ENCODE peak calls at places on chromosomes 16 and 17, in seven cellular contexts. One of them, this sample, is unnamed.

GRCh38 chr16:73605309-73605708 is 557.4 kb upstream of the ZFHX3 start:
- DNase-seq in Peyer's patch: no peak
- DNase-seq in dorsolateral prefrontal cortex: no peak
- DNase-seq in AG09319: no peak
- DNase-seq in lower lobe of right lung: no peak
- DNase-seq in Calu3: no peak
- DNase-seq in GM20000: no peak
- DNase-seq in this sample: no peak

GRCh38 chr17:51430581-51430980 is 170.2 kb downstream of the UTP18 start:
- DNase-seq in Calu3: no peak
- DNase-seq in Peyer's patch: no peak
- DNase-seq in dorsolateral prefrontal cortex: no peak
- DNase-seq in AG09319: no peak
- DNase-seq in lower lobe of right lung: no peak
- DNase-seq in GM20000: no peak
- DNase-seq in this sample: no peak

GRCh38 chr17:74544991-74545441 is 899 bp downstream of the CD300C start:
- DNase-seq in AG09319: no peak
- DNase-seq in Calu3: no peak
- DNase-seq in lower lobe of right lung: peak; percentile 30
- DNase-seq in GM20000: no peak
- DNase-seq in Peyer's patch: peak; percentile 27
- DNase-seq in dorsolateral prefrontal cortex: no peak
- DNase-seq in this sample: peak; percentile 62

GRCh38 chr17:19384723-19385391 is 2.1 kb downstream of the MFAP4 start:
- DNase-seq in lower lobe of right lung: peak; percentile 74
- DNase-seq in Calu3: no peak
- DNase-seq in GM20000: no peak
- DNase-seq in Peyer's patch: no peak
- DNase-seq in dorsolateral prefrontal cortex: peak; percentile 89
- DNase-seq in AG09319: peak; percentile 90
- DNase-seq in this sample: peak; percentile 79

GRCh38 chr17:63178530-63178929 is 212.5 kb downstream of the TANC2 start:
- DNase-seq in lower lobe of right lung: no peak
- DNase-seq in dorsolateral prefrontal cortex: no peak
- DNase-seq in GM20000: no peak
- DNase-seq in AG09319: peak; percentile 30
- DNase-seq in Peyer's patch: no peak
- DNase-seq in Calu3: no peak
- DNase-seq in this sample: no peak

GRCh38 chr17:20098314-20098713 is 89.2 kb downstream of the SPECC1 start:
- DNase-seq in Peyer's patch: no peak
- DNase-seq in Calu3: no peak
- DNase-seq in lower lobe of right lung: no peak
- DNase-seq in AG09319: no peak
- DNase-seq in GM20000: no peak
- DNase-seq in dorsolateral prefrontal cortex: no peak
- DNase-seq in this sample: no peak

GRCh38 chr17:48283390-48283789 is 146.6 kb downstream of the SKAP1 start:
- DNase-seq in AG09319: no peak
- DNase-seq in Calu3: no peak
- DNase-seq in GM20000: no peak
- DNase-seq in Peyer's patch: no peak
- DNase-seq in lower lobe of right lung: no peak
- DNase-seq in dorsolateral prefrontal cortex: no peak
- DNase-seq in this sample: no peak

GRCh38 chr17:39944393-39944711 is 16.8 kb downstream of the LRRC3C start:
- DNase-seq in Calu3: peak; percentile 76
- DNase-seq in AG09319: no peak
- DNase-seq in lower lobe of right lung: no peak
- DNase-seq in Peyer's patch: no peak
- DNase-seq in dorsolateral prefrontal cortex: no peak
- DNase-seq in GM20000: no peak
- DNase-seq in this sample: no peak

GRCh38 chr16:20904507-20905079 is 4.0 kb downstream of the LYRM1 start:
- DNase-seq in dorsolateral prefrontal cortex: no peak
- DNase-seq in GM20000: peak; percentile 55
- DNase-seq in Peyer's patch: no peak
- DNase-seq in lower lobe of right lung: no peak
- DNase-seq in Calu3: peak; percentile 49
- DNase-seq in AG09319: no peak
- DNase-seq in this sample: no peak

GRCh38 chr16:57886427-57886826 is 84.1 kb upstream of the KIFC3 start:
- DNase-seq in GM20000: no peak
- DNase-seq in Calu3: no peak
- DNase-seq in AG09319: no peak
- DNase-seq in lower lobe of right lung: no peak
- DNase-seq in dorsolateral prefrontal cortex: no peak
- DNase-seq in Peyer's patch: no peak
- DNase-seq in this sample: no peak

GRCh38 chr16:77945126-77945525 is 77.2 kb upstream of the CLEC3A start:
- DNase-seq in Calu3: no peak
- DNase-seq in AG09319: no peak
- DNase-seq in lower lobe of right lung: no peak
- DNase-seq in GM20000: no peak
- DNase-seq in Peyer's patch: no peak
- DNase-seq in dorsolateral prefrontal cortex: no peak
- DNase-seq in this sample: no peak

GRCh38 chr16:8346291-8346690 is 244.0 kb downstream of the TMEM114 start:
- DNase-seq in AG09319: no peak
- DNase-seq in dorsolateral prefrontal cortex: no peak
- DNase-seq in Peyer's patch: no peak
- DNase-seq in GM20000: no peak
- DNase-seq in Calu3: no peak
- DNase-seq in lower lobe of right lung: no peak
- DNase-seq in this sample: no peak

DNA sequence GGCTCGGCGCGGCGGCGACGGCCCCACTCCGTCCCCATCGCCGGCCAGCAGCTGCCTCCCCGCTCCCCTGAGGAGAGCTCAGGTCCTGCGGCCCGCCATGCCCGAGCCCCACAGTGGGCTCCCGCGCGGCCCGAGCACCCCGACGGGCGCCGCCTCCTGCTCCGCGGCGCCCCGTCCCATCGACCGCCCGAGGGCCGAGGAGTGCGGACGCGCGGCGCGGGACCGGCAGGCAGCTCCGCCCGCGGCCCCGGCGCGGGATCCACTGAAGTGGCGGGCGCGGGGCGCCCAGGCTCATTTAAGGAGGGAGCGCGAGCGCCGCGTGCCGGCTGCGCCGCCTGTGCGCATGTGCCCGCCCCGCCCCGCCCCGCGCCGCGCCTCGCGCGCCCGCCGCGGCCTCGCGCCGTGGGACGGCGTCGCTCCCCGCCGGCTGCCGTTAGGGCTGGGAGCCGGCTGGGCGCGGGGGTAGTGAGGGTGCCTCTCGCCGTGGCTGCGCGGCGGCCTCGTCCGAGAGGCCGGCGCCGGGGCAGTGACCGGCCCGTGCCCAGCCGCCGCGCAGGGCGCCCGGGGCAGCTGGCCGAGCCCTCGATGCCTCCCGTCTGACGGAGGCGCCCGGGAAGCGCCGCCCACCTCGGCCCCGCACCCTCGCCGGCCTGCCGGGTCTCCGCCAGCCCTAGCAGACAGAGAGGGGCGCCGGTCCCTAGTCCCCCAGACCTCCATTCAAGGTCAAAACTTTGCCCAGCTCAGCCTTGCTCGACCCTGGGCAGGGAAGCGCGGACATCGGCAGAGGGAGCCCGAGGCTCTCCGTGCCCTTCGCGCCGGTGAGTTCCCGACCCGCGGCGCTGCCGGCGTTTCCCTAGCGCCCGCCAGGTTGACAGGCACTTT is at the start of gene NETO2:
- DNase-seq in AG09319: no peak
- DNase-seq in Calu3: peak; percentile 76
- DNase-seq in dorsolateral prefrontal cortex: peak; percentile 41
- DNase-seq in Peyer's patch: peak; percentile 73
- DNase-seq in GM20000: peak; percentile 92
- DNase-seq in lower lobe of right lung: peak; percentile 67
- DNase-seq in this sample: peak; percentile 80
- TF ChIP-seq CTCF in AG09319: peak; percentile 60
- TF ChIP-seq CTCF in Calu3: peak; percentile 60
- TF ChIP-seq CTCF in dorsolateral prefrontal cortex: peak; percentile 60
- TF ChIP-seq CTCF in Peyer's patch: peak; percentile 40
- TF ChIP-seq CTCF in GM20000: peak; percentile 69
- TF ChIP-seq CTCF in lower lobe of right lung: peak; percentile 55
- TF ChIP-seq CTCF in this sample: peak; percentile 47

GRCh38 chr16:6728381-6728780 is 604.3 kb upstream of the RBFOX1 start:
- DNase-seq in dorsolateral prefrontal cortex: no peak
- DNase-seq in AG09319: no peak
- DNase-seq in lower lobe of right lung: no peak
- DNase-seq in GM20000: no peak
- DNase-seq in Peyer's patch: no peak
- DNase-seq in Calu3: no peak
- DNase-seq in this sample: no peak

GRCh38 chr16:6726621-6727020 is 606.0 kb upstream of the RBFOX1 start:
- DNase-seq in Calu3: no peak
- DNase-seq in AG09319: no peak
- DNase-seq in Peyer's patch: no peak
- DNase-seq in lower lobe of right lung: no peak
- DNase-seq in dorsolateral prefrontal cortex: no peak
- DNase-seq in GM20000: no peak
- DNase-seq in this sample: no peak

GRCh38 chr16:6722786-6723185 is 609.9 kb upstream of the RBFOX1 start:
- DNase-seq in lower lobe of right lung: no peak
- DNase-seq in Calu3: no peak
- DNase-seq in Peyer's patch: no peak
- DNase-seq in AG09319: no peak
- DNase-seq in GM20000: no peak
- DNase-seq in dorsolateral prefrontal cortex: no peak
- DNase-seq in this sample: no peak

GRCh38 chr16:6725634-6726331 is 606.9 kb upstream of the RBFOX1 start:
- DNase-seq in AG09319: no peak
- DNase-seq in Calu3: no peak
- DNase-seq in lower lobe of right lung: no peak
- DNase-seq in GM20000: no peak
- DNase-seq in dorsolateral prefrontal cortex: no peak
- DNase-seq in Peyer's patch: no peak
- DNase-seq in this sample: no peak
- TF ChIP-seq CTCF in AG09319: no peak
- TF ChIP-seq CTCF in Calu3: no peak
- TF ChIP-seq CTCF in lower lobe of right lung: no peak
- TF ChIP-seq CTCF in GM20000: no peak
- TF ChIP-seq CTCF in dorsolateral prefrontal cortex: peak; percentile 52
- TF ChIP-seq CTCF in Peyer's patch: no peak
- TF ChIP-seq CTCF in this sample: no peak

DNA sequence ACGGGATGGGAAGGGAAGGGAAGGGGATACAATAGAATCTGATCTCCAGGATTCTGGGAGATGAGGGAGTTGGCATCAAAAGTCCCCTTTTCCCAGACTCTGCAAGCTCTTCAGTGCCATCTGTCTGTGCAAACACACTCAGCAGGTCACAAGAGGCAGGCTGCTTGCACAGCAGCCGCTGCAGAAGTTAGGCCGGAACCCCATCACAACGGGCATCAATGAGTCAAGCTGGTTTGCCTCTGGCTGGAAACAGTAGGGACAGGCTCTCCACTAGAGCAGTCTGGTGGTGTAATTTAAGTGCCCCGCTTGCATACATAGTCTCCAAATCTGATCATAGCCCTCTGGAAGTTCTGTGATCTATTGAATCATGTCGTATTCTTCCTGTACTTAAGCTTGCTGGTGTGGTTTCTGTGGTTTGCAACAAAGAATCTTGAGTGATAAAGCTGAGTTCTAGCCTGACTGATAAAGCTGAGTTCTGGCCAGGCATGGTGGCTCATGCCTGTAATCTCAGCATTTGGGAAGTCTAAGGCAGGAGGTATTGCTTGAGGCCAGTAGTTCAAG is 33.7 kb upstream of the KDM8 start:
- DNase-seq in lower lobe of right lung: no peak
- DNase-seq in Calu3: peak; percentile 47
- DNase-seq in Peyer's patch: no peak
- DNase-seq in AG09319: no peak
- DNase-seq in dorsolateral prefrontal cortex: no peak
- DNase-seq in GM20000: no peak
- DNase-seq in this sample: no peak
- TF ChIP-seq CTCF in lower lobe of right lung: no peak
- TF ChIP-seq CTCF in Calu3: peak; percentile 24
- TF ChIP-seq CTCF in Peyer's patch: no peak
- TF ChIP-seq CTCF in AG09319: peak; percentile 36
- TF ChIP-seq CTCF in dorsolateral prefrontal cortex: no peak
- TF ChIP-seq CTCF in GM20000: no peak
- TF ChIP-seq CTCF in this sample: no peak

GRCh38 chr16:25107466-25107792 is 4.1 kb upstream of the LCMT1 start:
- DNase-seq in Calu3: no peak
- DNase-seq in GM20000: no peak
- DNase-seq in dorsolateral prefrontal cortex: no peak
- DNase-seq in AG09319: no peak
- DNase-seq in Peyer's patch: no peak
- DNase-seq in lower lobe of right lung: no peak
- DNase-seq in this sample: no peak

GRCh38 chr16:25109643-25110042 is 1.9 kb upstream of the LCMT1 start:
- DNase-seq in AG09319: peak; percentile 69
- DNase-seq in dorsolateral prefrontal cortex: no peak
- DNase-seq in lower lobe of right lung: no peak
- DNase-seq in Peyer's patch: peak; percentile 61
- DNase-seq in Calu3: peak; percentile 67
- DNase-seq in GM20000: no peak
- DNase-seq in this sample: no peak

GRCh38 chr16:25108054-25108453 is 3.5 kb upstream of the LCMT1 start:
- DNase-seq in lower lobe of right lung: no peak
- DNase-seq in Peyer's patch: no peak
- DNase-seq in AG09319: no peak
- DNase-seq in dorsolateral prefrontal cortex: no peak
- DNase-seq in Calu3: peak; percentile 45
- DNase-seq in GM20000: peak; percentile 36
- DNase-seq in this sample: no peak

GRCh38 chr16:25110392-25110947 is 1.1 kb upstream of the LCMT1 start:
- DNase-seq in dorsolateral prefrontal cortex: no peak
- DNase-seq in AG09319: no peak
- DNase-seq in GM20000: no peak
- DNase-seq in Peyer's patch: no peak
- DNase-seq in Calu3: no peak
- DNase-seq in lower lobe of right lung: no peak
- DNase-seq in this sample: no peak

DNA sequence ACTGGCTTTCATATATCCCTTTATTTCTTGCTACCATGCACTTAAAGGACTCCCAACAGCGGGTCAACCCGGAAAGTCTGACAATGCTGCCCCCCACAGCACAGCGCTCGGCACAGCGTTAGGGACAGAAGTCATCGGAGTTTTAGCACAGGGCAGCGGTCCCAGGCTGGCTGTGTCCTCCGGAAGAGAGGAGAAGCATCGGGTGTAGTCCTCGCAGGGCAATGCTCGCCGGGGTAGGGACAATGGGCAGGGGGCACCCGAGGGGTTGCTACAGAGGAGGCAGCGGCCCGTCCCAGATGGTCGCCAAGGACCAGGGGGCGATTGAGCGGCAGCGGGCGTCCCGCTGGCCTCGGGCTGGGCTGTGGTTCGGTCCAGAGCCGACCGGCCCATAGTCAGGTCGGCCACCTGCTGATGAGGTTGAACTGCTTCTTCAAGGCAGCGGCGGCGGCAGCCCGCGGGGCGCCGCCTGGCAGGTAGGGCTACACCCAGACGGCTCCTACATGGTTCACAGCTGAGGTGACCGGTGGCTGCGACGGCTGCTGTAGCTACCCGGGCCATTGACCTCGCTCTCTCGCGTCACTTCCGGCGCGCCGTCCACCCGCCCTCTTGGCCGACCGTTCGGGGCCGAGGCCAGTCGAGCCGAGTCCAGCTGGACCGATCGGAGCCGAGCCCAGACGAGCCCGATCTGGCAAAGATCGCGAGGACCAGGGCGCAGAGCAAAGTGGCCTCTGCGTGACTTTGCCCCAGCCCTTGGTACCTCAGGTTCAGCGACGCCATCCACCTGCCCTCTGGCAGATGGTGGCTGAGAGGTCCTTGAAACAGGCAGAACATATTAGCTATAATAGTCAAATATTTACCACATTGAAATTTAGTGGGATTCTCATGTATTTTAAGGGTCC is 4.7 kb upstream of the LCMT1 start:
- DNase-seq in dorsolateral prefrontal cortex: peak; percentile 99
- DNase-seq in lower lobe of right lung: peak; percentile 98
- DNase-seq in GM20000: peak; percentile 89
- DNase-seq in Calu3: peak; percentile 94
- DNase-seq in AG09319: peak; percentile 56
- DNase-seq in Peyer's patch: peak; percentile 98
- DNase-seq in this sample: peak; percentile 98
- TF ChIP-seq CTCF in dorsolateral prefrontal cortex: peak; percentile 33
- TF ChIP-seq CTCF in lower lobe of right lung: peak; percentile 26
- TF ChIP-seq CTCF in GM20000: peak; percentile 33
- TF ChIP-seq CTCF in Calu3: no peak
- TF ChIP-seq CTCF in AG09319: peak; percentile 13
- TF ChIP-seq CTCF in Peyer's patch: peak; percentile 27
- TF ChIP-seq CTCF in this sample: peak; percentile 31